ENCODE peak calls at places on chromosome 5, in nine cellular contexts. J is AG08396; A is retina; I is colonic mucosa; D is EH; E is sigmoid colon; F is Jurkat, Clone E6-1; U is adipocyte; T is amniotic stem cell. P is an unnamed sample.

GRCh38 chr5:169265888-169266287 is 35.1 kb downstream of the SLIT3 start:
- DNase-seq in J (no peak), A (no peak), I (no peak), D (peak), E (no peak), F (peak), U (no peak), T (no peak), P (no peak)

GRCh38 chr5:8070138-8070537 is 201.2 kb downstream of the MTRR start:
- DNase-seq in J (no peak), A (no peak), I (no peak), D (no peak), E (no peak), F (no peak), U (no peak), T (no peak), P (no peak)

GRCh38 chr5:113038136-113038535 is 61.5 kb downstream of the DCP2 start:
- DNase-seq in J (no peak), A (no peak), I (no peak), D (no peak), E (no peak), F (no peak), U (no peak), T (no peak), P (no peak)

GRCh38 chr5:424259-425110 is 18.5 kb upstream of the EXOC3 start:
- DNase-seq in J (peak), A (no peak), I (no peak), D (peak), E (peak), F (no peak), U (peak), T (no peak), P (no peak)

GRCh38 chr5:177357459-177358332 is at the start of gene RGS14:
- DNase-seq in J (no peak), A (no peak), I (peak), D (peak), E (no peak), F (peak), U (no peak), T (no peak), P (peak)

GRCh38 chr5:119943148-119943547 is 313.8 kb downstream of the FAM170A start:
- DNase-seq in J (peak), A (no peak), I (no peak), D (peak), E (no peak), F (no peak), U (peak), T (no peak), P (peak)

GRCh38 chr5:41788800-41789395 is 81.3 kb downstream of the OXCT1 start:
- DNase-seq in J (no peak), A (no peak), I (no peak), D (peak), E (no peak), F (no peak), U (peak), T (no peak), P (no peak)

GRCh38 chr5:73856972-73857371 is 231.0 kb downstream of the ARHGEF28 start:
- DNase-seq in J (no peak), A (no peak), I (no peak), D (peak), E (no peak), F (no peak), U (no peak), T (no peak), P (no peak)

GRCh38 chr5:142982821-142983200 is 212.6 kb downstream of the ARHGAP26 start:
- DNase-seq in J (no peak), A (no peak), I (no peak), D (no peak), E (no peak), F (no peak), U (no peak), T (no peak), P (no peak)

GRCh38 chr5:128100860-128101557 is 17.4 kb downstream of the SLC12A2 start:
- DNase-seq in J (no peak), A (no peak), I (no peak), D (no peak), E (no peak), F (no peak), U (no peak), T (no peak), P (no peak)

GRCh38 chr5:77645158-77645994 is 6.9 kb upstream of the OTP start:
- DNase-seq in J (peak), A (peak), I (no peak), D (peak), E (no peak), F (no peak), U (peak), T (no peak), P (no peak)

GRCh38 chr5:17359451-17359965 is 138.5 kb upstream of the TAF11L2 start:
- DNase-seq in J (peak), A (no peak), I (no peak), D (peak), E (no peak), F (no peak), U (peak), T (peak), P (no peak)

GRCh38 chr5:75545131-75545530 is 33.4 kb downstream of the POLK start:
- DNase-seq in J (no peak), A (no peak), I (no peak), D (no peak), E (no peak), F (no peak), U (no peak), T (no peak), P (peak)

GRCh38 chr5:59724482-59725392 is 168.8 kb downstream of the PDE4D start:
- DNase-seq in J (peak), A (no peak), I (peak), D (peak), E (no peak), F (peak), U (peak), T (no peak), P (no peak)

GRCh38 chr5:158382473-158382872 is 523.5 kb upstream of the CLINT1 start:
- DNase-seq in J (peak), A (no peak), I (peak), D (peak), E (peak), F (no peak), U (peak), T (peak), P (peak)

GRCh38 chr5:14869286-14870164 is 2.1 kb downstream of the ANKH start:
- DNase-seq in J (no peak), A (peak), I (peak), D (no peak), E (no peak), F (peak), U (no peak), T (no peak), P (no peak)

GRCh38 chr5:134540747-134541733 is 15.6 kb downstream of the JADE2 start:
- DNase-seq in J (no peak), A (no peak), I (no peak), D (no peak), E (no peak), F (no peak), U (no peak), T (no peak), P (no peak)

GRCh38 chr5:17218353-17219005 is 1.0 kb downstream of the BASP1 start:
- DNase-seq in J (peak), A (peak), I (peak), D (peak), E (no peak), F (no peak), U (peak), T (peak), P (no peak)